ENCODE peak calls at places on chromosome 4, in nine cellular contexts. One of them, this sample, is unnamed. For H3K27me3, the result is how much of the 10 kb centered on the place peaks cover.

GRCh38 chr4:186725422-186726149 is 1.9 kb upstream of the FAT1 start:
- DNase-seq in lower lobe of right lung: peak
- DNase-seq in suprapubic skin: no peak
- DNase-seq in effector memory CD4-positive, alpha-beta T cell: no peak
- DNase-seq in brain microvascular endothelial cell: peak
- DNase-seq in NT2/D1: no peak
- DNase-seq in neural progenitor cell: peak
- DNase-seq in CD4-positive, alpha-beta memory T cell: no peak
- DNase-seq in adipocyte: peak
- DNase-seq in this sample: no peak

GRCh38 chr4:110480031-110480549 is 4.1 kb downstream of the ENPEP start:
- DNase-seq in lower lobe of right lung: no peak
- DNase-seq in suprapubic skin: no peak
- DNase-seq in effector memory CD4-positive, alpha-beta T cell: no peak
- DNase-seq in brain microvascular endothelial cell: peak
- DNase-seq in NT2/D1: no peak
- DNase-seq in neural progenitor cell: no peak
- DNase-seq in CD4-positive, alpha-beta memory T cell: no peak
- DNase-seq in adipocyte: peak
- DNase-seq in this sample: no peak

GRCh38 chr4:87032884-87033533 is 98.2 kb downstream of the AFF1 start:
- DNase-seq in lower lobe of right lung: no peak
- DNase-seq in suprapubic skin: no peak
- DNase-seq in effector memory CD4-positive, alpha-beta T cell: no peak
- DNase-seq in brain microvascular endothelial cell: peak
- DNase-seq in NT2/D1: no peak
- DNase-seq in neural progenitor cell: peak
- DNase-seq in CD4-positive, alpha-beta memory T cell: no peak
- DNase-seq in adipocyte: peak
- DNase-seq in this sample: no peak

GRCh38 chr4:168183717-168184571 is 91.6 kb downstream of the ANXA10 start:
- DNase-seq in lower lobe of right lung: no peak
- DNase-seq in suprapubic skin: no peak
- DNase-seq in effector memory CD4-positive, alpha-beta T cell: no peak
- DNase-seq in brain microvascular endothelial cell: no peak
- DNase-seq in NT2/D1: no peak
- DNase-seq in neural progenitor cell: peak
- DNase-seq in CD4-positive, alpha-beta memory T cell: peak
- DNase-seq in adipocyte: peak
- DNase-seq in this sample: no peak

GRCh38 chr4:123064390-123064789 is 142.0 kb upstream of the NUDT6 start:
- DNase-seq in lower lobe of right lung: no peak
- DNase-seq in suprapubic skin: no peak
- DNase-seq in effector memory CD4-positive, alpha-beta T cell: no peak
- DNase-seq in brain microvascular endothelial cell: no peak
- DNase-seq in NT2/D1: no peak
- DNase-seq in neural progenitor cell: no peak
- DNase-seq in CD4-positive, alpha-beta memory T cell: no peak
- DNase-seq in adipocyte: no peak
- DNase-seq in this sample: no peak

GRCh38 chr4:113756005-113756410 is 5.5 kb downstream of the CAMK2D start:
- DNase-seq in lower lobe of right lung: no peak
- DNase-seq in suprapubic skin: no peak
- DNase-seq in effector memory CD4-positive, alpha-beta T cell: no peak
- DNase-seq in brain microvascular endothelial cell: peak
- DNase-seq in NT2/D1: no peak
- DNase-seq in neural progenitor cell: no peak
- DNase-seq in CD4-positive, alpha-beta memory T cell: no peak
- DNase-seq in adipocyte: peak
- DNase-seq in this sample: no peak

GRCh38 chr4:41209187-41209586 is 5.2 kb downstream of the APBB2 start:
- DNase-seq in lower lobe of right lung: no peak
- DNase-seq in suprapubic skin: no peak
- DNase-seq in effector memory CD4-positive, alpha-beta T cell: no peak
- DNase-seq in brain microvascular endothelial cell: no peak
- DNase-seq in NT2/D1: no peak
- DNase-seq in neural progenitor cell: no peak
- DNase-seq in CD4-positive, alpha-beta memory T cell: no peak
- DNase-seq in adipocyte: no peak
- DNase-seq in this sample: no peak

GRCh38 chr4:33882246-33882990 is 2361.9 kb downstream of the ARAP2 start:
- DNase-seq in lower lobe of right lung: no peak
- DNase-seq in suprapubic skin: no peak
- DNase-seq in effector memory CD4-positive, alpha-beta T cell: no peak
- DNase-seq in brain microvascular endothelial cell: no peak
- DNase-seq in NT2/D1: no peak
- DNase-seq in neural progenitor cell: no peak
- DNase-seq in CD4-positive, alpha-beta memory T cell: no peak
- DNase-seq in adipocyte: no peak
- DNase-seq in this sample: no peak

GRCh38 chr4:122665148-122665547 is 44.3 kb upstream of the IL21 start:
- DNase-seq in lower lobe of right lung: no peak
- DNase-seq in suprapubic skin: no peak
- DNase-seq in effector memory CD4-positive, alpha-beta T cell: no peak
- DNase-seq in brain microvascular endothelial cell: no peak
- DNase-seq in NT2/D1: no peak
- DNase-seq in neural progenitor cell: no peak
- DNase-seq in CD4-positive, alpha-beta memory T cell: no peak
- DNase-seq in adipocyte: peak
- DNase-seq in this sample: no peak

GRCh38 chr4:30754021-30754420 is 33.9 kb downstream of the PCDH7 start:
- DNase-seq in lower lobe of right lung: no peak
- DNase-seq in suprapubic skin: no peak
- DNase-seq in effector memory CD4-positive, alpha-beta T cell: no peak
- DNase-seq in brain microvascular endothelial cell: no peak
- DNase-seq in NT2/D1: no peak
- DNase-seq in neural progenitor cell: no peak
- DNase-seq in CD4-positive, alpha-beta memory T cell: no peak
- DNase-seq in adipocyte: peak
- DNase-seq in this sample: no peak

GRCh38 chr4:24794916-24795665 is at the start of gene SOD3:
- DNase-seq in lower lobe of right lung: peak
- DNase-seq in suprapubic skin: peak
- DNase-seq in effector memory CD4-positive, alpha-beta T cell: no peak
- DNase-seq in brain microvascular endothelial cell: peak
- DNase-seq in NT2/D1: peak
- DNase-seq in neural progenitor cell: peak
- DNase-seq in CD4-positive, alpha-beta memory T cell: no peak
- DNase-seq in adipocyte: peak
- DNase-seq in this sample: peak

GRCh38 chr4:128810331-128810870 is 901 bp downstream of the JADE1 start:
- DNase-seq in lower lobe of right lung: peak
- DNase-seq in suprapubic skin: peak
- DNase-seq in effector memory CD4-positive, alpha-beta T cell: no peak
- DNase-seq in brain microvascular endothelial cell: no peak
- DNase-seq in NT2/D1: no peak
- DNase-seq in neural progenitor cell: peak
- DNase-seq in CD4-positive, alpha-beta memory T cell: no peak
- DNase-seq in adipocyte: peak
- DNase-seq in this sample: peak

GRCh38 chr4:182810103-182810605 is 107.0 kb downstream of the DCTD start:
- DNase-seq in lower lobe of right lung: no peak
- DNase-seq in suprapubic skin: no peak
- DNase-seq in effector memory CD4-positive, alpha-beta T cell: no peak
- DNase-seq in brain microvascular endothelial cell: no peak
- DNase-seq in NT2/D1: no peak
- DNase-seq in neural progenitor cell: no peak
- DNase-seq in CD4-positive, alpha-beta memory T cell: no peak
- DNase-seq in adipocyte: no peak
- DNase-seq in this sample: no peak

GRCh38 chr4:151485541-151486131 is 76.7 kb downstream of the FHIP1A start:
- DNase-seq in lower lobe of right lung: no peak
- DNase-seq in suprapubic skin: no peak
- DNase-seq in effector memory CD4-positive, alpha-beta T cell: no peak
- DNase-seq in brain microvascular endothelial cell: no peak
- DNase-seq in NT2/D1: peak
- DNase-seq in neural progenitor cell: no peak
- DNase-seq in CD4-positive, alpha-beta memory T cell: no peak
- DNase-seq in adipocyte: no peak
- DNase-seq in this sample: no peak

GRCh38 chr4:58617226-58617625 is 1507.0 kb upstream of the IGFBP7 start:
- DNase-seq in lower lobe of right lung: no peak
- DNase-seq in suprapubic skin: no peak
- DNase-seq in effector memory CD4-positive, alpha-beta T cell: no peak
- DNase-seq in brain microvascular endothelial cell: no peak
- DNase-seq in NT2/D1: no peak
- DNase-seq in neural progenitor cell: no peak
- DNase-seq in CD4-positive, alpha-beta memory T cell: no peak
- DNase-seq in adipocyte: no peak
- DNase-seq in this sample: no peak

GRCh38 chr4:78923459-78924312 is 15.6 kb downstream of the PAQR3 start:
- DNase-seq in lower lobe of right lung: no peak
- DNase-seq in suprapubic skin: no peak
- DNase-seq in effector memory CD4-positive, alpha-beta T cell: no peak
- DNase-seq in brain microvascular endothelial cell: no peak
- DNase-seq in NT2/D1: no peak
- DNase-seq in neural progenitor cell: no peak
- DNase-seq in CD4-positive, alpha-beta memory T cell: no peak
- DNase-seq in adipocyte: peak
- DNase-seq in this sample: no peak

GRCh38 chr4:152784490-152785195 is 4.9 kb downstream of the ARFIP1 start:
- DNase-seq in lower lobe of right lung: no peak
- DNase-seq in suprapubic skin: no peak
- DNase-seq in effector memory CD4-positive, alpha-beta T cell: no peak
- DNase-seq in brain microvascular endothelial cell: peak
- DNase-seq in NT2/D1: no peak
- DNase-seq in neural progenitor cell: no peak
- DNase-seq in CD4-positive, alpha-beta memory T cell: no peak
- DNase-seq in adipocyte: peak
- DNase-seq in this sample: no peak

GRCh38 chr4:97477974-97478373 is 665.3 kb downstream of the STPG2 start:
- DNase-seq in lower lobe of right lung: no peak
- DNase-seq in suprapubic skin: no peak
- DNase-seq in effector memory CD4-positive, alpha-beta T cell: no peak
- DNase-seq in brain microvascular endothelial cell: no peak
- DNase-seq in NT2/D1: no peak
- DNase-seq in neural progenitor cell: no peak
- DNase-seq in CD4-positive, alpha-beta memory T cell: no peak
- DNase-seq in adipocyte: no peak
- DNase-seq in this sample: no peak

GRCh38 chr4:121989715-121990114 is 37.9 kb upstream of the TRPC3 start:
- DNase-seq in lower lobe of right lung: no peak
- DNase-seq in suprapubic skin: no peak
- DNase-seq in effector memory CD4-positive, alpha-beta T cell: no peak
- DNase-seq in brain microvascular endothelial cell: peak
- DNase-seq in NT2/D1: no peak
- DNase-seq in neural progenitor cell: peak
- DNase-seq in CD4-positive, alpha-beta memory T cell: no peak
- DNase-seq in adipocyte: peak
- DNase-seq in this sample: no peak

GRCh38 chr4:16204505-16204904 is 21.8 kb downstream of the TAPT1 start:
- DNase-seq in lower lobe of right lung: peak
- DNase-seq in suprapubic skin: no peak
- DNase-seq in effector memory CD4-positive, alpha-beta T cell: no peak
- DNase-seq in brain microvascular endothelial cell: no peak
- DNase-seq in NT2/D1: no peak
- DNase-seq in neural progenitor cell: no peak
- DNase-seq in CD4-positive, alpha-beta memory T cell: no peak
- DNase-seq in adipocyte: no peak
- DNase-seq in this sample: no peak

DNA sequence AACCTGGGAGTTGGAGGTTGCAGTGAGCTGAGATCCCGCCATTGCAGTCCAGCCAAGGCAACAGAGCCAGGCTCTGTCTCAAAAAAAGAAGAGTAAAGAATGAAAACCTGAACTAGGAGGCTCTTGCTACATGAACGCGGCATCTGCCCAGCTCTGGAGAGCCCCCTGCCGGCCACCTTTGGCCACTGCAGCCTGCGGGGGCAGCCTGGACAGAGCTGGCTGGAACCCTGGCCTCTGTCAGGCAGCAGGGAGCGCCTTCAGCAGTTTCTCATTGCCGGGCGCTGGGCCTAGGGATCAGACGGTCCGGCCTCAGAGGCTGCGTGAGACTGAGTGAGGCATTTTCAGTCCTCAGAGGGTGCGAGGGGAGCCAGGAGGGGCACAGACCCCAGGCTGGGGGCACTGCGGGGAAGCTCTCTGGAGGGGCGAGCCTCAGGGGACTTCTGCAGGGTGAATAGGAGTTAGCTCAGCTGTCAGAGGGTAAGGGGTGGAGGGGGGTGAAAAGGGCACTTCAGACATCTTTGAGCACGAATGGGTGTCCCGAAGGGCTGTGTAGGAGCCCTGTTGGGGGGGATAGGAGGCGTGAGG is 17.5 kb downstream of the DOK7 start:
- DNase-seq in lower lobe of right lung: peak
- DNase-seq in suprapubic skin: no peak
- DNase-seq in effector memory CD4-positive, alpha-beta T cell: peak
- DNase-seq in brain microvascular endothelial cell: peak
- DNase-seq in NT2/D1: peak
- DNase-seq in neural progenitor cell: peak
- DNase-seq in CD4-positive, alpha-beta memory T cell: peak
- DNase-seq in adipocyte: peak
- DNase-seq in this sample: no peak
- H3K27me3 ChIP-seq in lower lobe of right lung: under half
- H3K27me3 ChIP-seq in suprapubic skin: half or more
- H3K27me3 ChIP-seq in effector memory CD4-positive, alpha-beta T cell: under half
- H3K27me3 ChIP-seq in brain microvascular endothelial cell: under half
- H3K27me3 ChIP-seq in NT2/D1: half or more
- H3K27me3 ChIP-seq in neural progenitor cell: under half
- H3K27me3 ChIP-seq in CD4-positive, alpha-beta memory T cell: under half
- H3K27me3 ChIP-seq in adipocyte: under half
- H3K27me3 ChIP-seq in this sample: under half

GRCh38 chr4:6192245-6192644 is 8.1 kb downstream of the JAKMIP1 start:
- DNase-seq in lower lobe of right lung: no peak
- DNase-seq in suprapubic skin: no peak
- DNase-seq in effector memory CD4-positive, alpha-beta T cell: no peak
- DNase-seq in brain microvascular endothelial cell: no peak
- DNase-seq in NT2/D1: no peak
- DNase-seq in neural progenitor cell: no peak
- DNase-seq in CD4-positive, alpha-beta memory T cell: no peak
- DNase-seq in adipocyte: no peak
- DNase-seq in this sample: no peak
- H3K27me3 ChIP-seq in lower lobe of right lung: under half
- H3K27me3 ChIP-seq in suprapubic skin: half or more
- H3K27me3 ChIP-seq in effector memory CD4-positive, alpha-beta T cell: under half
- H3K27me3 ChIP-seq in brain microvascular endothelial cell: under half
- H3K27me3 ChIP-seq in NT2/D1: under half
- H3K27me3 ChIP-seq in neural progenitor cell: under half
- H3K27me3 ChIP-seq in CD4-positive, alpha-beta memory T cell: under half
- H3K27me3 ChIP-seq in adipocyte: under half
- H3K27me3 ChIP-seq in this sample: under half

GRCh38 chr4:82739292-82740190 is 59.1 kb downstream of the SCD5 start:
- DNase-seq in lower lobe of right lung: peak
- DNase-seq in suprapubic skin: no peak
- DNase-seq in effector memory CD4-positive, alpha-beta T cell: peak
- DNase-seq in brain microvascular endothelial cell: peak
- DNase-seq in NT2/D1: peak
- DNase-seq in neural progenitor cell: peak
- DNase-seq in CD4-positive, alpha-beta memory T cell: peak
- DNase-seq in adipocyte: peak
- DNase-seq in this sample: no peak
- H3K27me3 ChIP-seq in lower lobe of right lung: under half
- H3K27me3 ChIP-seq in suprapubic skin: under half
- H3K27me3 ChIP-seq in effector memory CD4-positive, alpha-beta T cell: under half
- H3K27me3 ChIP-seq in brain microvascular endothelial cell: under half
- H3K27me3 ChIP-seq in NT2/D1: under half
- H3K27me3 ChIP-seq in neural progenitor cell: under half
- H3K27me3 ChIP-seq in CD4-positive, alpha-beta memory T cell: under half
- H3K27me3 ChIP-seq in adipocyte: under half
- H3K27me3 ChIP-seq in this sample: under half

GRCh38 chr4:54663181-54663580 is 5.4 kb downstream of the KIT start:
- DNase-seq in lower lobe of right lung: no peak
- DNase-seq in suprapubic skin: no peak
- DNase-seq in effector memory CD4-positive, alpha-beta T cell: no peak
- DNase-seq in brain microvascular endothelial cell: no peak
- DNase-seq in NT2/D1: no peak
- DNase-seq in neural progenitor cell: no peak
- DNase-seq in CD4-positive, alpha-beta memory T cell: no peak
- DNase-seq in adipocyte: no peak
- DNase-seq in this sample: no peak
- H3K27me3 ChIP-seq in lower lobe of right lung: under half
- H3K27me3 ChIP-seq in suprapubic skin: under half
- H3K27me3 ChIP-seq in effector memory CD4-positive, alpha-beta T cell: under half
- H3K27me3 ChIP-seq in brain microvascular endothelial cell: under half
- H3K27me3 ChIP-seq in NT2/D1: under half
- H3K27me3 ChIP-seq in neural progenitor cell: under half
- H3K27me3 ChIP-seq in CD4-positive, alpha-beta memory T cell: under half
- H3K27me3 ChIP-seq in adipocyte: under half
- H3K27me3 ChIP-seq in this sample: under half

This sample was measured in ascending aorta.